ENCODE peak calls at places on chromosomes 16 and 17, in six cellular contexts. S is IMR-90, H is H9, M is PC-3, E is PC-9, Y is neural progenitor cell. P is an unnamed sample.

GRCh38 chr17:66630828-66631472 is 204.0 kb upstream of the CACNG5 start:
- DNase-seq in M (no peak), E (no peak), H (no peak), S (no peak), Y (no peak), P (no peak)

GRCh38 chr17:42403150-42403549 is 14.9 kb upstream of the STAT3 start:
- DNase-seq in S (no peak), M (no peak), E (no peak), Y (peak; percentile 68), H (peak; percentile 78), P (peak; percentile 32)

GRCh38 chr17:77465358-77466041 is 324.7 kb downstream of the SEC14L1 start:
- DNase-seq in S (peak; percentile 77), Y (peak; percentile 74), H (peak; percentile 69), M (peak; percentile 54), E (no peak), P (peak; percentile 94)

GRCh38 chr16:50988441-50988840 is 162.6 kb downstream of the SALL1 start:
- DNase-seq in M (no peak), S (no peak), Y (no peak), E (no peak), H (no peak), P (no peak)

GRCh38 chr17:48161127-48161905 is 53.8 kb downstream of the SNX11 start:
- DNase-seq in S (no peak), M (no peak), Y (no peak), E (no peak), H (no peak), P (no peak)

GRCh38 chr17:18999394-18999793 is 5.2 kb downstream of the FAM83G start:
- DNase-seq in H (no peak), S (no peak), E (no peak), M (no peak), Y (no peak), P (no peak)

GRCh38 chr16:88893127-88893968 is 26.9 kb upstream of the PABPN1L start:
- DNase-seq in M (no peak), S (no peak), E (no peak), H (no peak), Y (no peak), P (no peak)

GRCh38 chr17:54666559-54666958 is 234.1 kb upstream of the TOM1L1 start:
- DNase-seq in Y (no peak), E (no peak), H (no peak), M (no peak), S (no peak), P (no peak)

GRCh38 chr17:8502100-8502499 is 66.4 kb downstream of the NDEL1 start:
- DNase-seq in E (no peak), S (no peak), M (no peak), H (no peak), Y (no peak), P (no peak)

GRCh38 chr17:44906010-44906646 is 6.9 kb upstream of the EFTUD2 start:
- DNase-seq in S (peak; percentile 96), E (peak; percentile 75), H (peak; percentile 37), Y (no peak), M (peak; percentile 91), P (no peak)

GRCh38 chr17:41511130-41511529 is 5.7 kb upstream of the KRT13 start:
- DNase-seq in Y (peak; percentile 36), S (no peak), M (no peak), H (peak; percentile 72), E (no peak), P (no peak)

GRCh38 chr17:79652999-79653643 is 42.3 kb upstream of the RBFOX3 start:
- DNase-seq in S (no peak), E (no peak), M (no peak), Y (no peak), H (peak; percentile 12), P (no peak)

GRCh38 chr17:17714261-17714866 is 33.1 kb downstream of the RAI1 start:
- DNase-seq in S (no peak), Y (no peak), H (no peak), E (no peak), M (no peak), P (no peak)

GRCh38 chr17:1713878-1714487 is 3.8 kb upstream of the TLCD2 start:
- DNase-seq in M (peak; percentile 56), H (peak; percentile 93), E (no peak), S (peak; percentile 32), Y (peak; percentile 86), P (no peak)

GRCh38 chr17:82859431-82860403 is 19.9 kb upstream of the ZNF750 start:
- DNase-seq in Y (peak; percentile 46), H (no peak), M (peak; percentile 14), E (peak; percentile 93), S (peak; percentile 70), P (peak; percentile 87)

GRCh38 chr16:70720431-70721201 is 34.8 kb upstream of the MTSS2 start:
- DNase-seq in M (no peak), H (no peak), S (no peak), E (no peak), Y (no peak), P (no peak)

GRCh38 chr17:17004251-17004996 is 32.5 kb upstream of the TNFRSF13B start:
- DNase-seq in E (no peak), S (no peak), M (no peak), H (no peak), Y (no peak), P (no peak)

GRCh38 chr17:75909812-75910274 is 5.2 kb upstream of the MRPL38 start:
- DNase-seq in Y (no peak), S (peak; percentile 13), M (no peak), H (no peak), E (no peak), P (peak; percentile 41)

GRCh38 chr17:76075364-76076099 is 951 bp downstream of the GALR2 start:
- DNase-seq in Y (peak; percentile 85), S (no peak), M (no peak), E (no peak), H (peak; percentile 79), P (no peak)

GRCh38 chr16:56269824-56270684 is 78.8 kb downstream of the GNAO1 start:
- DNase-seq in Y (peak; percentile 20), H (peak; percentile 69), S (peak; percentile 86), E (no peak), M (no peak), P (no peak)

GRCh38 chr16:19118938-19119431 is 5.2 kb downstream of the ITPRIPL2 start:
- DNase-seq in S (peak; percentile 95), Y (no peak), H (no peak), M (peak; percentile 76), E (peak; percentile 84), P (no peak)

GRCh38 chr16:84884311-84885023 is 64.7 kb downstream of the CRISPLD2 start:
- DNase-seq in H (no peak), E (peak; percentile 70), S (no peak), M (peak; percentile 30), Y (peak; percentile 33), P (no peak)

GRCh38 chr16:17784073-17784472 is 313.3 kb upstream of the XYLT1 start:
- DNase-seq in Y (peak; percentile 87), H (no peak), S (peak; percentile 56), M (peak; percentile 4), E (no peak), P (peak; percentile 34)

GRCh38 chr16:85391769-85392583 is 221.1 kb upstream of the GSE1 start:
- DNase-seq in E (no peak), Y (no peak), H (no peak), M (no peak), S (peak; percentile 17), P (peak; percentile 3)

DNA sequence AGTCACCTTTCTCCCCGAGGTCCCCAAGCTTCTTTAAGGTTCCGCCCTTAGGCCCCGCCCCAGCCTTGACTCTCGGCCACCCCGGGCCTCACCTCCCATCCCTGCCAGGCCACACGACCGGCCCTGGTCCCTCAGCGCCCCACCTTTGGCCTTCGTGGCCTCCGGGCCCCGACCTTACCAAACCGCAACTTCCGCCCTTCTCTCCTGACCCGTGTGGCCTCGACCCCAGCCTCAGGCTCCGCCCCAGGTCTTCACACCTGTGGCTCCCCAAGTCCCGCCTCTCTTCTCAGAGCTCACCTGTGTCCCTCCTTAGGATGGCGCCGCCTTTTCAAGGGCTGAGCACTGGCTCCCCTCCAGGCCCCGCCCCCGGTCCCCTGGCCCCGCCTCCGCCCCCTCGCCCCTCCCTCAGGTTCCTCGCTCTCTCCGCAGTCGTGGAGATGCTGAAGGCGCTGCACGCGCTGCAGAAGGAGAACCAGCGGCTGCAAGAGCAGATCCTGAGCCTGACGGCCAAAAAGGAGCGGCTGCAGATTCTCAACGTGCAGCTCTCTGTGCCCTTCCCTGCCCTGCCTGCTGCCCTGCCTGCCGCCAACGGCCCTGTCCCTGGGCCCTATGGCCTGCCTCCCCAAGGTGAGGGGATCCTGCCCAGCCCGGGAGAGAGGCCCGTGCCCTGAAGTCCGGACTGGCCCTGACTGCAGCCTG is 10.0 kb upstream of the CISD3 start:
- DNase-seq in E (no peak), H (peak; percentile 99), S (no peak), Y (peak; percentile 83), M (no peak), P (no peak)
- H2AFZ ChIP-seq in E (no peak overlapping the region), H (no peak overlapping the region), S (no peak overlapping the region), Y (no peak overlapping the region), M (no peak overlapping the region), P (no peak overlapping the region)

GRCh38 chr16:11868412-11868980 is 17.2 kb upstream of the RSL1D1 start:
- DNase-seq in Y (no peak), M (no peak), H (no peak), S (no peak), E (no peak), P (no peak)

GRCh38 chr16:11876306-11876705 is 25.0 kb upstream of the RSL1D1 start:
- DNase-seq in M (no peak), Y (no peak), S (no peak), H (no peak), E (no peak), P (no peak)

GRCh38 chr16:11869657-11870228 is 18.4 kb upstream of the RSL1D1 start:
- DNase-seq in Y (no peak), H (no peak), E (no peak), S (no peak), M (no peak), P (no peak)

GRCh38 chr16:11875721-11876120 is 24.4 kb upstream of the RSL1D1 start:
- DNase-seq in H (no peak), M (no peak), S (no peak), Y (no peak), E (no peak), P (no peak)

GRCh38 chr16:11871193-11871592 is 19.9 kb upstream of the RSL1D1 start:
- DNase-seq in H (peak; percentile 66), Y (peak; percentile 46), M (no peak), E (no peak), S (peak; percentile 30), P (no peak)
- TF ChIP-seq CTCF in H (peak; percentile 50), Y (peak; percentile 43), M (peak; percentile 27), E (no peak), S (peak; percentile 7), P (no peak)

GRCh38 chr17:31048780-31049179 is 46.0 kb upstream of the NF1 start:
- DNase-seq in E (no peak), H (no peak), S (peak; percentile 24), Y (no peak), M (no peak), P (no peak)
- H2AFZ ChIP-seq in E (no peak overlapping the region), H (no peak overlapping the region), S (no peak overlapping the region), Y (no peak overlapping the region), M (no peak overlapping the region), P (no peak overlapping the region)

GRCh38 chr16:1126044-1126443 is 26.9 kb upstream of the CACNA1H start:
- DNase-seq in M (no peak), E (no peak), Y (no peak), S (no peak), H (no peak), P (no peak)

GRCh38 chr16:1126577-1126976 is 26.3 kb upstream of the CACNA1H start:
- DNase-seq in E (no peak), S (no peak), H (no peak), Y (peak; percentile 29), M (no peak), P (no peak)

GRCh38 chr16:1124291-1124690 is 28.2 kb upstream of the C1QTNF8 start:
- DNase-seq in E (no peak), M (no peak), S (no peak), H (no peak), Y (no peak), P (no peak)

GRCh38 chr16:1124795-1125194 is 28.1 kb upstream of the CACNA1H start:
- DNase-seq in S (no peak), M (no peak), Y (no peak), H (no peak), E (no peak), P (no peak)

GRCh38 chr16:1125471-1125870 is 27.4 kb upstream of the CACNA1H start:
- DNase-seq in H (no peak), E (no peak), S (peak; percentile 74), Y (peak; percentile 47), M (peak; percentile 32), P (no peak)
- TF ChIP-seq CTCF in H (no peak), E (no peak), S (no peak), Y (no peak), M (no peak), P (no peak)

P was measured in DND-41.